ENCODE peak calls at places on chromosomes 12 and 14, in four cellular contexts. W is left lung, L is testis, U is endodermal cell. S is an unnamed sample.

GRCh38 chr12:132389066-132389465 is 59.7 kb upstream of the GALNT9 start:
- DNase-seq in W (no peak), L (no peak), U (no peak), S (no peak)

GRCh38 chr14:104341532-104342434 is 203.4 kb downstream of the KIF26A start:
- DNase-seq in W (peak; percentile 38), L (peak; percentile 88), U (peak; percentile 97), S (peak; percentile 77)

GRCh38 chr12:92899388-92900001 is 29.6 kb downstream of the EEA1 start:
- DNase-seq in W (peak; percentile 58), L (peak; percentile 53), U (peak; percentile 72), S (no peak)

GRCh38 chr12:109738209-109738608 is 24.6 kb downstream of the FAM222A start:
- DNase-seq in W (peak; percentile 18), L (no peak), U (peak; percentile 58), S (peak; percentile 39)

GRCh38 chr12:122943196-122943595 is 23.1 kb downstream of the ABCB9 start:
- DNase-seq in W (no peak), L (no peak), U (no peak), S (no peak)

GRCh38 chr12:68157295-68157871 is 2.2 kb downstream of the IFNG start:
- DNase-seq in W (no peak), L (no peak), U (no peak), S (no peak)

GRCh38 chr14:25833341-25834121 is 764.3 kb downstream of the NOVA1 start:
- DNase-seq in W (no peak), L (peak; percentile 70), U (peak; percentile 81), S (no peak)

GRCh38 chr12:106223485-106224391 is 24.1 kb downstream of the CKAP4 start:
- DNase-seq in W (peak; percentile 70), L (peak; percentile 77), U (peak; percentile 98), S (peak; percentile 82)

GRCh38 chr12:128817115-128818015 is 6.4 kb downstream of the SLC15A4 start:
- DNase-seq in W (peak; percentile 56), L (peak; percentile 71), U (no peak), S (no peak)

GRCh38 chr14:95832012-95832411 is 44.6 kb upstream of the TUNAR start:
- DNase-seq in W (no peak), L (no peak), U (peak; percentile 64), S (no peak)

GRCh38 chr12:82904219-82904795 is 217.6 kb downstream of the TMTC2 start:
- DNase-seq in W (no peak), L (no peak), U (no peak), S (no peak)

GRCh38 chr14:99080306-99080705 is 191.7 kb downstream of the BCL11B start:
- DNase-seq in W (no peak), L (no peak), U (no peak), S (no peak)

GRCh38 chr12:12007001-12007712 is 63.6 kb upstream of the BCL2L14 start:
- DNase-seq in W (no peak), L (no peak), U (peak; percentile 29), S (no peak)

GRCh38 chr12:43028826-43029225 is 439.3 kb upstream of the PRICKLE1 start:
- DNase-seq in W (no peak), L (no peak), U (no peak), S (no peak)

GRCh38 chr14:49945448-49946319 is 52.8 kb downstream of the ARF6 start:
- DNase-seq in W (no peak), L (no peak), U (no peak), S (no peak)

GRCh38 chr12:22993639-22994038 is 368.7 kb downstream of the ETNK1 start:
- DNase-seq in W (no peak), L (no peak), U (no peak), S (no peak)

GRCh38 chr12:11795910-11796459 is 146.5 kb downstream of the ETV6 start:
- DNase-seq in W (no peak), L (no peak), U (no peak), S (no peak)

GRCh38 chr14:32524609-32525391 is 195.7 kb downstream of the AKAP6 start:
- DNase-seq in W (no peak), L (no peak), U (no peak), S (no peak)

GRCh38 chr12:115999582-115999981 is 277.9 kb downstream of the MED13L start:
- DNase-seq in W (no peak), L (no peak), U (no peak), S (no peak)

GRCh38 chr14:21536395-21537087 is 10.4 kb upstream of the SALL2 start:
- DNase-seq in W (no peak), L (no peak), U (peak; percentile 75), S (no peak)

GRCh38 chr14:100295376-100296105 is 10.7 kb downstream of the SLC25A29 start:
- DNase-seq in W (no peak), L (no peak), U (no peak), S (peak; percentile 26)

GRCh38 chr12:98352218-98352811 is 163.1 kb upstream of the TMPO start:
- DNase-seq in W (no peak), L (no peak), U (peak; percentile 62), S (no peak)

GRCh38 chr12:85557850-85558249 is 277.8 kb downstream of the ALX1 start:
- DNase-seq in W (no peak), L (no peak), U (no peak), S (no peak)

GRCh38 chr14:20631821-20632389 is 9.6 kb downstream of the OR6S1 start:
- DNase-seq in W (peak; percentile 73), L (peak; percentile 91), U (peak; percentile 86), S (peak; percentile 56)

GRCh38 chr14:105937253-105938054 is 411.1 kb downstream of the TMEM121 start:
- DNase-seq in W (no peak), L (no peak), U (peak; percentile 17), S (no peak)
- H3K9me3 ChIP-seq in W (no peaks in the 10 kb centered on the region), L (no peaks in the 10 kb centered on the region), U (peaks cover 82% of the 10 kb centered on the region), S (no peaks in the 10 kb centered on the region)

GRCh38 chr12:27210187-27210586 is 33.9 kb upstream of the STK38L start:
- DNase-seq in W (no peak), L (no peak), U (no peak), S (no peak)

GRCh38 chr12:27206801-27207502 is 37.1 kb upstream of the STK38L start:
- DNase-seq in W (no peak), L (no peak), U (no peak), S (no peak)

GRCh38 chr12:27209257-27209910 is 34.7 kb upstream of the STK38L start:
- DNase-seq in W (no peak), L (no peak), U (no peak), S (no peak)

GRCh38 chr12:27208414-27208750 is 35.7 kb upstream of the STK38L start:
- DNase-seq in W (no peak), L (no peak), U (no peak), S (no peak)

GRCh38 chr12:27207626-27208413 is 36.3 kb upstream of the STK38L start:
- DNase-seq in W (no peak), L (no peak), U (no peak), S (no peak)
- H3K27ac ChIP-seq in W (no peak overlapping the region), L (no peak overlapping the region), U (no peak overlapping the region), S (no peak overlapping the region)

GRCh38 chr12:50175716-50176026 is 8.5 kb upstream of the CERS5 start:
- DNase-seq in W (no peak), L (no peak), U (no peak), S (no peak)
- TF ChIP-seq CTCF in W (no peak), L (no peak), U (no peak), S (no peak)

DNA sequence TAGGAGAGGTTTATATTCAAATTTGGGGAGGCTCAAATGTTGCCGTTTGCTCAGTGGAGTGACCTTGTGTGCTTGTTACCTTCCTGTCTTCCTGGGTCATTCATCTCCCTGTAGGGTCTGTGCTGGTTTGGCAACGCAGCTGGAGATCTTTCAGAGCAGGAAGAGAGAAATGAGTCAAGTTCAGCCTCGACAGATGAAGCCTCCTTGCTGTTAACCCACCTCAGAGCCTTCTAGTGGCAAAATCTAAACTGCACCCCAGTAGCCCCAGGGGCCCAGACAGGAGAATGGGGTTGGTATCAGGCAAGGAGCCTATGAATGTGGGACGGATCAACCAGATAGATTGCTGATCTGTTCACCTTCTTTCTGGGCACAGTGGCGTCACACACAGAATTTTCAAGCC is 999.3 kb downstream of the VRK1 start:
- DNase-seq in W (no peak), L (no peak), U (no peak), S (no peak)
- H3K9me3 ChIP-seq in W (no peaks in the 10 kb centered on the region), L (no peaks in the 10 kb centered on the region), U (no peaks in the 10 kb centered on the region), S (no peaks in the 10 kb centered on the region)

GRCh38 chr14:103123634-103124500 is 606 bp downstream of the TNFAIP2 start:
- DNase-seq in W (peak; percentile 64), L (peak; percentile 62), U (peak; percentile 85), S (no peak)
- H3K27ac ChIP-seq in W (peak overlapping the region; percentile 89), L (no peak overlapping the region), U (peak overlapping the region; percentile 38), S (peak overlapping the region; percentile 88)

GRCh38 chr12:48996794-48997718 is 2.1 kb downstream of the DDN start:
- DNase-seq in W (peak; percentile 84), L (peak; percentile 89), U (peak; percentile 97), S (peak; percentile 68)
- TF ChIP-seq CTCF in W (peak; percentile 80), L (peak; percentile 57), U (peak; percentile 85), S (peak; percentile 47)

GRCh38 chr14:28626780-28627179 is 139.8 kb upstream of the FOXG1 start:
- DNase-seq in W (no peak), L (no peak), U (no peak), S (no peak)
- H3K9me3 ChIP-seq in W (no peaks in the 10 kb centered on the region), L (no peaks in the 10 kb centered on the region), U (peaks cover 11% of the 10 kb centered on the region), S (no peaks in the 10 kb centered on the region)

GRCh38 chr12:52058631-52059324 is 7.5 kb downstream of the NR4A1 start:
- DNase-seq in W (no peak), L (no peak), U (no peak), S (peak; percentile 47)
- H3K27ac ChIP-seq in W (no peak overlapping the region), L (no peak overlapping the region), U (no peak overlapping the region), S (no peak overlapping the region)